ENCODE peak calls at places on chromosomes 11 and 22, in seven cellular contexts. U is sigmoid colon; K is CD4-positive, alpha-beta T cell; N is GM13977; A is endothelial cell; R is tibial nerve; V is thoracic aorta. B is an unnamed sample.

GRCh38 chr11:30990625-30991348 is 378.8 kb downstream of the DCDC1 start:
- DNase-seq in U (no peak), K (no peak), N (no peak), A (no peak), R (no peak), V (no peak), B (no peak)

GRCh38 chr11:43581370-43582023 is 99.0 kb upstream of the HSD17B12 start:
- DNase-seq in U (no peak), K (no peak), N (no peak), A (no peak), R (no peak), V (no peak), B (no peak)

GRCh38 chr22:37173709-37174108 is 14.3 kb downstream of the C1QTNF6 start:
- DNase-seq in U (peak; percentile 79), K (no peak), N (no peak), A (no peak), R (peak; percentile 67), V (no peak), B (no peak)

GRCh38 chr11:504053-504993 is 2.7 kb downstream of the RNH1 start:
- DNase-seq in U (no peak), K (no peak), N (peak; percentile 69), A (no peak), R (peak; percentile 48), V (no peak), B (no peak)

GRCh38 chr22:22552630-22553029 is 6.4 kb downstream of the PRAME start:
- DNase-seq in U (no peak), K (no peak), N (peak; percentile 34), A (peak; percentile 24), R (no peak), V (no peak), B (no peak)

GRCh38 chr22:47452184-47452583 is 689.7 kb downstream of the TBC1D22A start:
- DNase-seq in U (no peak), K (no peak), N (no peak), A (no peak), R (no peak), V (no peak), B (no peak)

GRCh38 chr11:123298488-123299447 is 103.7 kb upstream of the CLMP start:
- DNase-seq in U (no peak), K (no peak), N (no peak), A (no peak), R (no peak), V (no peak), B (no peak)

GRCh38 chr11:15665368-15665871 is 550.7 kb downstream of the INSC start:
- DNase-seq in U (no peak), K (no peak), N (no peak), A (no peak), R (no peak), V (no peak), B (no peak)

GRCh38 chr22:20160041-20160440 is 9.2 kb upstream of the CCDC188 start:
- DNase-seq in U (no peak), K (no peak), N (no peak), A (no peak), R (no peak), V (no peak), B (no peak)

GRCh38 chr11:130725417-130726233 is 190.7 kb downstream of the SNX19 start:
- DNase-seq in U (no peak), K (no peak), N (no peak), A (no peak), R (no peak), V (no peak), B (no peak)

GRCh38 chr22:25563757-25564319 is 637 bp upstream of the GRK3 start:
- DNase-seq in U (peak; percentile 67), K (no peak), N (peak; percentile 34), A (no peak), R (peak; percentile 34), V (no peak), B (no peak)

GRCh38 chr11:80899381-80899780 is 1458.6 kb upstream of the TENM4 start:
- DNase-seq in U (no peak), K (no peak), N (no peak), A (no peak), R (no peak), V (no peak), B (no peak)

GRCh38 chr11:96254087-96254486 is 88.9 kb downstream of the MAML2 start:
- DNase-seq in U (no peak), K (no peak), N (peak; percentile 43), A (peak; percentile 30), R (no peak), V (no peak), B (no peak)

GRCh38 chr11:3942160-3942955 is 86.9 kb downstream of the STIM1 start:
- DNase-seq in U (no peak), K (no peak), N (no peak), A (no peak), R (no peak), V (no peak), B (no peak)

GRCh38 chr11:36451045-36451444 is 59.0 kb downstream of the TRAF6 start:
- DNase-seq in U (no peak), K (no peak), N (no peak), A (no peak), R (no peak), V (no peak), B (no peak)

GRCh38 chr11:124762624-124763155 is 600 bp upstream of the ESAM start:
- DNase-seq in U (no peak), K (no peak), N (no peak), A (peak; percentile 64), R (no peak), V (no peak), B (no peak)

DNA sequence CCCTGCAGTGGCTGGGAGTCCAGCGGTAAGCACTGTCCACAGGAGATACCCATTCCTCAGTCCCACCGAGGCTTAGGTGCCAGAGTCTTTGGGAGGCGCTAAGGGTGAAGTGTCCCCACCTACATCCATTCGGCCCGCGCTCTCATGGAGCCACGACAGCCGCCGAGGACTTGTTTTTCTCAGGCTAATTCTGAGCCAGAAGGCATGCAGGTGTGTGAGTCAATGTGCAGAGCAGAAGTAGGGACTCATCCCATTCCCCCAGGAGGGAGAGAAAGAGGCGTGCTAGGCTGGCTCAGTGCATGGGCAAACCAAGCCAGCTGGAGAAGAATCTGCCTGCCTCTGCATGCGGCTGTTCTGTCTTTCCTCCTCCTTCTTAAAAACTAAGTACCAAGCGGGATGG is 46.6 kb downstream of the KCNC1 start:
- DNase-seq in U (peak; percentile 37), K (no peak), N (no peak), A (no peak), R (no peak), V (no peak), B (no peak)
- TF ChIP-seq CTCF in U (no peak), K (no peak), N (no peak), A (no peak), R (no peak), V (no peak), B (no peak)

DNA sequence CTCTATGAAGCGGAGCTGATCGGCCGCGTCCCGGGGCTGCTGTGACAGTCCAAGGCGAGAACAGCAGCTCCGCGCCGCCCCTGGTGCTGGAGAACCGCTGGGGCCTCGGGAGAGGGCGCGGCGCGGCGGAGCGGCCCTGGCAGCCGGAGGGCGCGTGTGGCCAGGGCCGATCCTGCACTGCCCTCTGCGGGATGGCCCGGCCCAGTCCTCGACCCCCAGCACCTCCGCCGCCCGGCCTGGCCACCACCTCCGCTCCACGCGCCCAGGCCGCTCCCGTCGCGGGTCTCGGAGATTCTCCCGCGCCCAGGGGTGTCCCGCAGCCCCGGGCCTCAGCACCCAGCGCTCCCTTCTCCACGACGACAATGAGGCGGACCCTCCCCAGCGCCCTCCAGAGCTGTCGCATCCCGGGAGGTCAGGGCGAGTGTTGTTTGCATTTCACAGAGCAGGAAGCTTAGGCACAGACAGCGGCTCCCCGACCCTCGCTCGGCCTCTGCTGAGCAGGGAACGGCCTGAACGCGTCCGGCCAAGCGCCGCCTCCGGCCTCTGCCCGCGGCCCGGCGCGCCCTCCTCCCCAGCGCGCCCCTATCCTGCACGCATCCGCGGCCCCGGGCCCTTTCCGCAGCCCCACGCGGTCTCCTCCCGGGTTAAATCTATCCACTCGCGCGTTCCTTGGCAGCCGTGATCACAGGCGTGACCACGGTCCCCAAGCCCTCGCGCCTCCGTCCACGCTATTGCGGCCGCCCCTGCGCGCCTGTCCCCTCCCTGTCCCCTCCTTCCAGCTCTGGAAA is 109.7 kb downstream of the WNT7B start:
- DNase-seq in U (peak; percentile 53), K (no peak), N (no peak), A (peak; percentile 55), R (no peak), V (no peak), B (no peak)
- TF ChIP-seq CTCF in U (no peak), K (no peak), N (peak; percentile 31), A (no peak), R (no peak), V (peak; percentile 37), B (no peak)

DNA sequence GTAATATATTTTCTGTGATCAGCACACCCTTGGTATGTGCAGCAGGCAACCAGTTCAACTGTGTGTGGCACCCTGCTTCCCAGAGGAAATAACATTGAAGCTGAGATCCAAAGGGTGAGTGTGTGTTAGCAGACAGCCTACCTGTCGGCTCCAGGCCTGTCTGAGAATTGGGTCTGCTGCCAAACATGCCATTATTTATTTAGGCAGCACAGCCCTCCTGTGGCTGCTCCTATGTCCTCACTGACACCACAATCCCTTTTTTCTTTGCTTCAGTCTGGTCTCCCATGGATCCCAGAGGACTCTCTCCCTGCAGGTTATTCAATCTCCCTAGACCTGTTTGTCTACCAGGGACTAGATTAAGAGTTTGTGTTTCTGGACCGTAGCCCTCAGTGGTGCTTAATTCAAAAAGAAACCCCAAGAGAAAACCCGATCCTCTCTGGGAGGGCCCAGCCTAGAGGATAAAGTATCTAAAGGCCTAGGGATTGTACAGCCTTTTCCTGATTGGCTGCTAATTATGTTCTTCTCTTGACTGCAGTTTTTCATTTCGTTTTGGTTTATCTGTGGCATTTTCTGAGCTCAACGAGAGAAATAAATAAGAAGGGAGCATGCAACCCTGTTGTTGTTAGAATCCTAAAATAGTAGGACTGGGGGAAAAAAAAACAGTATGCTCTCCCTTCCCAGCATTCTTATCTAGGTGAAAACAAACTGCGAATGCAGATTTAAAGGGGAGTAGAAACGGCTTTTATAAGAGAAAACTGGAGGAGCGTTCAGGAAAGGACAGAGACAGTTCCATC is 24.1 kb downstream of the KCNE3 start:
- DNase-seq in U (no peak), K (no peak), N (no peak), A (no peak), R (no peak), V (no peak), B (no peak)
- TF ChIP-seq CTCF in U (no peak), K (no peak), N (no peak), A (no peak), R (no peak), V (no peak), B (no peak)

DNA sequence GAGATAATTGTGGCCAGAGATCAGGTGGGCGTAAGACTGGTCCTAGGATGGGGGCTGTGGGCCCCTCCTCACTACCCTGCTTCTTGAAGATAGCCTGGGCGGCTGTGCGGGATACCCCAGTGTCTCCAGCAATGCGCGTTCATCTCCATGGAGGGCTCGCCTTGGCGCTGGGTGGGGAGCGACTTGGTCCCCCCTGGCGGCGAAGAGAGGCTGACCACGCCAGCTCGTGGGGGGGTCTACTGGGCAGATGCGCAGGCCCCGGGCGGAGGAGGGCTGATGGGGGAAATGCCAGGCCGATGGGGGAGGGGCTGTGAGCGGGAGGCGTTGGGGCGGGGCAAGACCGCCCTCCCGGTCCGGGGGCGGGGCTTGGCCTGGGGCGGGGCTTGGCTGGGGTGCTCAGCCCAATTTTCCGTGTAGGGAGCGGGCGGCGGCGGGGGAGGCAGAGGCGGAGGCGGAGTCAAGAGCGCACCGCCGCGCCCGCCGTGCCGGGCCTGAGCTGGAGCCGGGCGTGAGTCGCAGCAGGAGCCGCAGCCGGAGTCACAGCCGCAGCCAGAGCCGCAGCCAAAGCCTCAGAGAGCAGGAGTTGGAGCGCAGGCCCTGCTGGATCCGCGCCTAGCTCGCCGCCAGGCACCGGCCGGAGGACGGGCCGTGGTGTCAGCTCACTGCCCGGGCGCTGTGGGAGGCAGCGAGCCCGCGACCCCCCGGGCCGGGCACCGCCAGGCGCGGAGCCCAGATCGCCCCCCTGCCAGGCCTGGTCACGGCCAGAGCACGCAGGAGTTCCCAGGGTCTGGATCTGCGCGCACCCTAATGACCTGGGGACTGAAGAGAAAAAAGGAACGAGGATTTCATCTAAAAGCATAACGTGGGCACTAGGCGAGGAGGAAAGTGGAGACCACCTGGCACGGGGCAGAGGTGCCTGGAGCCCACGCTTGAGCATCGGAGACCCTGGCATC is at the start of gene SLC35E4:
- DNase-seq in U (peak; percentile 98), K (peak; percentile 93), N (peak; percentile 98), A (peak; percentile 94), R (peak; percentile 96), V (peak; percentile 82), B (peak; percentile 93)
- TF ChIP-seq CTCF in U (no peak), K (no peak), N (peak; percentile 20), A (no peak), R (peak; percentile 43), V (peak; percentile 35), B (no peak)